ENCODE peak calls at places on chromosomes 4 and X, in seven cellular contexts. S is activated naive CD4-positive, alpha-beta T cell treated with Interleukin-2 at 50 U/mL for 16 hours; K is T-helper 17 cell; G is natural killer cell; C is Right ventricle myocardium superior; Q is NAMALWA; A is kidney glomerular epithelial cell. P is an unnamed sample.

GRCh38 chr4:183195534-183195933 is 96.5 kb downstream of the WWC2 start:
- DNase-seq in S (no peak), K (no peak), G (no peak), C (no peak), Q (no peak), A (no peak), P (no peak)

GRCh38 chr4:153447175-153447887 is 18.8 kb upstream of the TMEM131L start:
- DNase-seq in S (no peak), K (no peak), G (no peak), C (no peak), Q (no peak), A (no peak), P (no peak)

GRCh38 chrX:64642482-64642881 is 247.2 kb upstream of the MTMR8 start:
- DNase-seq in S (no peak), K (no peak), G (no peak), C (no peak), Q (peak), A (no peak), P (no peak)

GRCh38 chr4:73944061-73944875 is 37.6 kb downstream of the PF4 start:
- DNase-seq in S (no peak), K (no peak), G (no peak), C (peak), Q (no peak), A (no peak), P (peak)

GRCh38 chr4:118346495-118346894 is 6.3 kb downstream of the PRSS12 start:
- DNase-seq in S (no peak), K (no peak), G (no peak), C (no peak), Q (no peak), A (no peak), P (no peak)

GRCh38 chr4:102675142-102675541 is 85.6 kb downstream of the MANBA start:
- DNase-seq in S (no peak), K (no peak), G (no peak), C (no peak), Q (no peak), A (no peak), P (no peak)

GRCh38 chrX:103913356-103914020 is 48.9 kb upstream of the TMSB15B start:
- DNase-seq in S (no peak), K (no peak), G (no peak), C (no peak), Q (no peak), A (peak), P (no peak)

GRCh38 chr4:15653864-15654391 is 1.2 kb downstream of the FBXL5 start:
- DNase-seq in S (no peak), K (no peak), G (no peak), C (no peak), Q (peak), A (peak), P (no peak)

GRCh38 chrX:38175140-38175539 is 45.5 kb downstream of the SRPX start:
- DNase-seq in S (no peak), K (no peak), G (no peak), C (no peak), Q (peak), A (peak), P (no peak)

GRCh38 chrX:136662104-136662503 is 14.1 kb downstream of the CD40LG start:
- DNase-seq in S (no peak), K (no peak), G (no peak), C (no peak), Q (no peak), A (no peak), P (no peak)

GRCh38 chrX:55220119-55220794 is at the start of gene PAGE5:
- DNase-seq in S (no peak), K (no peak), G (no peak), C (no peak), Q (no peak), A (no peak), P (no peak)

GRCh38 chr4:139453041-139453370 is 915 bp upstream of the RAB33B start:
- DNase-seq in S (no peak), K (peak), G (no peak), C (no peak), Q (peak), A (peak), P (peak)

GRCh38 chr4:125314676-125315570 is at the start of gene FAT4:
- DNase-seq in S (peak), K (no peak), G (peak), C (peak), Q (no peak), A (peak), P (peak)

GRCh38 chr4:77358315-77358928 is 201.4 kb downstream of the CCNG2 start:
- DNase-seq in S (no peak), K (no peak), G (no peak), C (no peak), Q (peak), A (peak), P (no peak)